ENCODE peak calls at places on chromosomes 4 and X, in seven cellular contexts. One of them, this sample, is unnamed.
A peak's percentile ranks its signal among the peaks of the same experiment; 100 is the strongest.

GRCh38 chr4:102429553-102429952 is 71.6 kb upstream of the NFKB1 start:
- DNase-seq in CD4-positive, alpha-beta memory T cell: no peak
- DNase-seq in transverse colon: no peak
- DNase-seq in upper lobe of left lung: no peak
- DNase-seq in effector memory CD4-positive, alpha-beta T cell: no peak
- DNase-seq in tibial nerve: no peak
- DNase-seq in GM12878: no peak
- DNase-seq in this sample: no peak

GRCh38 chr4:169251291-169252235 is 19.2 kb downstream of the SH3RF1 start:
- DNase-seq in effector memory CD4-positive, alpha-beta T cell: no peak
- DNase-seq in tibial nerve: no peak
- DNase-seq in CD4-positive, alpha-beta memory T cell: no peak
- DNase-seq in upper lobe of left lung: no peak
- DNase-seq in transverse colon: peak; percentile 51
- DNase-seq in GM12878: no peak
- DNase-seq in this sample: no peak

GRCh38 chr4:80740375-80740774 is 290.1 kb upstream of the BMP3 start:
- DNase-seq in CD4-positive, alpha-beta memory T cell: no peak
- DNase-seq in GM12878: no peak
- DNase-seq in effector memory CD4-positive, alpha-beta T cell: no peak
- DNase-seq in upper lobe of left lung: no peak
- DNase-seq in transverse colon: no peak
- DNase-seq in tibial nerve: no peak
- DNase-seq in this sample: no peak

GRCh38 chrX:39614680-39614998 is 483.1 kb downstream of the BCOR start:
- DNase-seq in upper lobe of left lung: no peak
- DNase-seq in CD4-positive, alpha-beta memory T cell: no peak
- DNase-seq in GM12878: no peak
- DNase-seq in effector memory CD4-positive, alpha-beta T cell: no peak
- DNase-seq in tibial nerve: no peak
- DNase-seq in transverse colon: no peak
- DNase-seq in this sample: no peak

GRCh38 chr4:78519962-78520361 is 31.6 kb upstream of the ANXA3 start:
- DNase-seq in GM12878: no peak
- DNase-seq in CD4-positive, alpha-beta memory T cell: no peak
- DNase-seq in transverse colon: no peak
- DNase-seq in effector memory CD4-positive, alpha-beta T cell: no peak
- DNase-seq in upper lobe of left lung: no peak
- DNase-seq in tibial nerve: no peak
- DNase-seq in this sample: no peak

GRCh38 chrX:15418041-15418706 is 34.0 kb upstream of the VEGFD start:
- DNase-seq in upper lobe of left lung: no peak
- DNase-seq in CD4-positive, alpha-beta memory T cell: no peak
- DNase-seq in GM12878: no peak
- DNase-seq in tibial nerve: no peak
- DNase-seq in effector memory CD4-positive, alpha-beta T cell: no peak
- DNase-seq in transverse colon: no peak
- DNase-seq in this sample: peak; percentile 30

GRCh38 chr4:75834095-75834771 is 68.0 kb downstream of the PPEF2 start:
- DNase-seq in tibial nerve: no peak
- DNase-seq in CD4-positive, alpha-beta memory T cell: no peak
- DNase-seq in GM12878: no peak
- DNase-seq in transverse colon: no peak
- DNase-seq in upper lobe of left lung: no peak
- DNase-seq in effector memory CD4-positive, alpha-beta T cell: no peak
- DNase-seq in this sample: no peak

GRCh38 chrX:80022363-80023031 is 7.9 kb downstream of the TBX22 start:
- DNase-seq in effector memory CD4-positive, alpha-beta T cell: no peak
- DNase-seq in GM12878: no peak
- DNase-seq in CD4-positive, alpha-beta memory T cell: no peak
- DNase-seq in transverse colon: no peak
- DNase-seq in upper lobe of left lung: peak; percentile 20
- DNase-seq in tibial nerve: no peak
- DNase-seq in this sample: peak; percentile 21

GRCh38 chr4:78971326-78971725 is 32.1 kb upstream of the PAQR3 start:
- DNase-seq in GM12878: no peak
- DNase-seq in tibial nerve: peak; percentile 70
- DNase-seq in upper lobe of left lung: no peak
- DNase-seq in transverse colon: no peak
- DNase-seq in CD4-positive, alpha-beta memory T cell: no peak
- DNase-seq in effector memory CD4-positive, alpha-beta T cell: no peak
- DNase-seq in this sample: no peak

GRCh38 chrX:41334866-41335589 is 1.1 kb downstream of the DDX3X start:
- DNase-seq in effector memory CD4-positive, alpha-beta T cell: peak; percentile 64
- DNase-seq in tibial nerve: peak; percentile 39
- DNase-seq in GM12878: no peak
- DNase-seq in CD4-positive, alpha-beta memory T cell: peak; percentile 82
- DNase-seq in transverse colon: peak; percentile 70
- DNase-seq in upper lobe of left lung: no peak
- DNase-seq in this sample: peak; percentile 44

GRCh38 chrX:40085086-40085551 is 12.6 kb downstream of the BCOR start:
- DNase-seq in CD4-positive, alpha-beta memory T cell: no peak
- DNase-seq in effector memory CD4-positive, alpha-beta T cell: no peak
- DNase-seq in upper lobe of left lung: no peak
- DNase-seq in GM12878: no peak
- DNase-seq in transverse colon: no peak
- DNase-seq in tibial nerve: no peak
- DNase-seq in this sample: no peak

GRCh38 chr4:184676093-184676492 is 26.6 kb downstream of the PRIMPOL start:
- DNase-seq in GM12878: no peak
- DNase-seq in transverse colon: no peak
- DNase-seq in effector memory CD4-positive, alpha-beta T cell: no peak
- DNase-seq in CD4-positive, alpha-beta memory T cell: no peak
- DNase-seq in upper lobe of left lung: no peak
- DNase-seq in tibial nerve: no peak
- DNase-seq in this sample: no peak

GRCh38 chr4:117447925-117448324 is 362.5 kb upstream of the TRAM1L1 start:
- DNase-seq in upper lobe of left lung: no peak
- DNase-seq in CD4-positive, alpha-beta memory T cell: no peak
- DNase-seq in transverse colon: no peak
- DNase-seq in tibial nerve: no peak
- DNase-seq in GM12878: no peak
- DNase-seq in effector memory CD4-positive, alpha-beta T cell: no peak
- DNase-seq in this sample: peak; percentile 37

GRCh38 chr4:94924566-94924965 is 166.8 kb downstream of the BMPR1B start:
- DNase-seq in CD4-positive, alpha-beta memory T cell: no peak
- DNase-seq in transverse colon: no peak
- DNase-seq in upper lobe of left lung: no peak
- DNase-seq in tibial nerve: no peak
- DNase-seq in effector memory CD4-positive, alpha-beta T cell: no peak
- DNase-seq in GM12878: no peak
- DNase-seq in this sample: no peak

GRCh38 chr4:94926936-94927335 is 169.2 kb downstream of the BMPR1B start:
- DNase-seq in GM12878: no peak
- DNase-seq in tibial nerve: no peak
- DNase-seq in CD4-positive, alpha-beta memory T cell: no peak
- DNase-seq in transverse colon: no peak
- DNase-seq in upper lobe of left lung: no peak
- DNase-seq in effector memory CD4-positive, alpha-beta T cell: no peak
- DNase-seq in this sample: no peak

GRCh38 chr4:94925764-94926347 is 168.1 kb downstream of the BMPR1B start:
- DNase-seq in tibial nerve: no peak
- DNase-seq in transverse colon: no peak
- DNase-seq in CD4-positive, alpha-beta memory T cell: no peak
- DNase-seq in effector memory CD4-positive, alpha-beta T cell: no peak
- DNase-seq in GM12878: no peak
- DNase-seq in upper lobe of left lung: no peak
- DNase-seq in this sample: no peak

GRCh38 chr4:94929696-94930095 is 171.9 kb downstream of the BMPR1B start:
- DNase-seq in upper lobe of left lung: no peak
- DNase-seq in tibial nerve: no peak
- DNase-seq in transverse colon: no peak
- DNase-seq in CD4-positive, alpha-beta memory T cell: no peak
- DNase-seq in effector memory CD4-positive, alpha-beta T cell: no peak
- DNase-seq in GM12878: no peak
- DNase-seq in this sample: no peak

GRCh38 chr4:94927696-94928095 is 169.9 kb downstream of the BMPR1B start:
- DNase-seq in CD4-positive, alpha-beta memory T cell: no peak
- DNase-seq in upper lobe of left lung: no peak
- DNase-seq in tibial nerve: no peak
- DNase-seq in transverse colon: no peak
- DNase-seq in effector memory CD4-positive, alpha-beta T cell: no peak
- DNase-seq in GM12878: no peak
- DNase-seq in this sample: no peak
- H3K4me3 ChIP-seq in CD4-positive, alpha-beta memory T cell: no peak overlapping the region
- H3K4me3 ChIP-seq in upper lobe of left lung: no peak overlapping the region
- H3K4me3 ChIP-seq in tibial nerve: no peak overlapping the region
- H3K4me3 ChIP-seq in transverse colon: no peak overlapping the region
- H3K4me3 ChIP-seq in effector memory CD4-positive, alpha-beta T cell: no peak overlapping the region
- H3K4me3 ChIP-seq in GM12878: no peak overlapping the region
- H3K4me3 ChIP-seq in this sample: no peak overlapping the region

GRCh38 chr4:4308800-4309441 is 18.9 kb downstream of the ZBTB49 start:
- DNase-seq in transverse colon: no peak
- DNase-seq in effector memory CD4-positive, alpha-beta T cell: no peak
- DNase-seq in CD4-positive, alpha-beta memory T cell: no peak
- DNase-seq in GM12878: no peak
- DNase-seq in upper lobe of left lung: no peak
- DNase-seq in tibial nerve: no peak
- DNase-seq in this sample: no peak
- H3K36me3 ChIP-seq in transverse colon: peaks cover 7% of the 10 kb centered on the region
- H3K36me3 ChIP-seq in effector memory CD4-positive, alpha-beta T cell: peaks cover 21% of the 10 kb centered on the region
- H3K36me3 ChIP-seq in CD4-positive, alpha-beta memory T cell: peaks cover 15% of the 10 kb centered on the region
- H3K36me3 ChIP-seq in GM12878: no peaks in the 10 kb centered on the region
- H3K36me3 ChIP-seq in upper lobe of left lung: peaks cover 43% of the 10 kb centered on the region
- H3K36me3 ChIP-seq in tibial nerve: peaks cover 12% of the 10 kb centered on the region
- H3K36me3 ChIP-seq in this sample: no peaks in the 10 kb centered on the region

DNA sequence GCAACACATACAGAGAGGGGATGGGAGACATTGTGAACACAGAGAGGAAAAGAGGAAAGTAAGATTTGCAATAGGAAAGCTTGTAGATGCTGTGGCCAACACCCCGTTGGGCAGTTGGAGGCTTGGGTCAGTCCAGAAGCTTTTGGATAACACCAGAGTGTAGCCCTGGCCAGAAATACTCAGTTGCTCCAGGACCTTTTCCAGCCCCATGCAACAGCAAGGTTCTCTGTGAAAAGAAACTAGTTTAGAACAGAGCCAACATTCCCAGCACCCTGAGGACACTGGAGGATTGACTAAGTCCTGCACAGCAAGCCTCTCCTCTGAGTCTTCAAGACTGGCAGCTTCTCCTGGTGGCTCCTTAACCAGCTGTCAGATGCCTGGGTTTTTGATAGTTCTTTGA is 27.9 kb upstream of the NAF1 start:
- DNase-seq in GM12878: no peak
- DNase-seq in transverse colon: no peak
- DNase-seq in CD4-positive, alpha-beta memory T cell: no peak
- DNase-seq in tibial nerve: no peak
- DNase-seq in upper lobe of left lung: no peak
- DNase-seq in effector memory CD4-positive, alpha-beta T cell: no peak
- DNase-seq in this sample: no peak
- H3K4me3 ChIP-seq in GM12878: no peak overlapping the region
- H3K4me3 ChIP-seq in transverse colon: no peak overlapping the region
- H3K4me3 ChIP-seq in CD4-positive, alpha-beta memory T cell: no peak overlapping the region
- H3K4me3 ChIP-seq in tibial nerve: no peak overlapping the region
- H3K4me3 ChIP-seq in upper lobe of left lung: no peak overlapping the region
- H3K4me3 ChIP-seq in effector memory CD4-positive, alpha-beta T cell: no peak overlapping the region
- H3K4me3 ChIP-seq in this sample: no peak overlapping the region

DNA sequence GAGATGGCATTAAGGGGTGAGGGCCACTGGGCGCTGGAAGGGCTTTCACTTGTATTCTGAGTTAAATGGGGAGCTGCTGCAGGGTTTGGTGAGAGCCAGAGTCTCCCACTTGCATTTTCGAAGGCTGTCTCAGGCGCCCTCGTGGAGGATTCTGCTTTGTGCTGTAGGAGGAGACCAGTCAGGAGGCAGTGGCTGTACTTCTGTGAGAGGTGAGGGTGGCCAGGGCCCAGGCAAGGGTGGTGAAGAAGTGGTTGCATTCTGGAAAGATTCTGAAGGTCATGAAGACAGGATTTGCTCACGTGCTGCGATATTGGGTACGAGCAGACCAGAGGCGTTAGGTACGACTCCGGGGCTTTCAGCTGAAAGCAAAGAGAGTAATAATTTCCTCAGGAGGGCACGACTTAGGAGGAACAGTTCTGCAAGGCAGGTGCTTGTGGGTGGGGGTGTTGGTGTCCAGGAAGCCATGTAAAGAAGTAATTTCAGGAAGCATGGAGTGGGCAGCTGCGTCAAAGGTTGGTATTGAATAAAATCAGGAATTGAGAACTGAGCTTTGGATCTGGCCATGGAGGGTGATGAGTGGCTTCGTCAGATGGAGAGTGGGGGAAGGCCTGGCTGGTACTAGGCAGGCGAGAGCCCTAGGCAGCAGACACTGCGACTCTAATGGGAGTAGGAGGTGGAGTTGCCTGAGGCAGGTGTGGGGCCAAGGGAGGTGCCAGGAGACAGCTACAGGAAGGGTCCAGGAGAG is 18.2 kb downstream of the PIGG start:
- DNase-seq in GM12878: no peak
- DNase-seq in tibial nerve: no peak
- DNase-seq in CD4-positive, alpha-beta memory T cell: no peak
- DNase-seq in effector memory CD4-positive, alpha-beta T cell: no peak
- DNase-seq in transverse colon: no peak
- DNase-seq in upper lobe of left lung: no peak
- DNase-seq in this sample: no peak
- H3K36me3 ChIP-seq in GM12878: peaks cover 15% of the 10 kb centered on the region
- H3K36me3 ChIP-seq in tibial nerve: peaks cover 8% of the 10 kb centered on the region
- H3K36me3 ChIP-seq in CD4-positive, alpha-beta memory T cell: peaks cover 48% of the 10 kb centered on the region
- H3K36me3 ChIP-seq in effector memory CD4-positive, alpha-beta T cell: peaks cover 57% of the 10 kb centered on the region
- H3K36me3 ChIP-seq in transverse colon: peaks cover 45% of the 10 kb centered on the region
- H3K36me3 ChIP-seq in upper lobe of left lung: peaks cover 85% of the 10 kb centered on the region
- H3K36me3 ChIP-seq in this sample: peaks cover 52% of the 10 kb centered on the region

GRCh38 chr4:158644341-158644740 is 27.3 kb downstream of the C4orf46 start:
- DNase-seq in GM12878: no peak
- DNase-seq in tibial nerve: no peak
- DNase-seq in effector memory CD4-positive, alpha-beta T cell: no peak
- DNase-seq in upper lobe of left lung: no peak
- DNase-seq in CD4-positive, alpha-beta memory T cell: no peak
- DNase-seq in transverse colon: no peak
- DNase-seq in this sample: no peak
- H3K4me3 ChIP-seq in GM12878: no peak overlapping the region
- H3K4me3 ChIP-seq in tibial nerve: no peak overlapping the region
- H3K4me3 ChIP-seq in effector memory CD4-positive, alpha-beta T cell: no peak overlapping the region
- H3K4me3 ChIP-seq in upper lobe of left lung: no peak overlapping the region
- H3K4me3 ChIP-seq in CD4-positive, alpha-beta memory T cell: no peak overlapping the region
- H3K4me3 ChIP-seq in transverse colon: no peak overlapping the region
- H3K4me3 ChIP-seq in this sample: no peak overlapping the region

DNA sequence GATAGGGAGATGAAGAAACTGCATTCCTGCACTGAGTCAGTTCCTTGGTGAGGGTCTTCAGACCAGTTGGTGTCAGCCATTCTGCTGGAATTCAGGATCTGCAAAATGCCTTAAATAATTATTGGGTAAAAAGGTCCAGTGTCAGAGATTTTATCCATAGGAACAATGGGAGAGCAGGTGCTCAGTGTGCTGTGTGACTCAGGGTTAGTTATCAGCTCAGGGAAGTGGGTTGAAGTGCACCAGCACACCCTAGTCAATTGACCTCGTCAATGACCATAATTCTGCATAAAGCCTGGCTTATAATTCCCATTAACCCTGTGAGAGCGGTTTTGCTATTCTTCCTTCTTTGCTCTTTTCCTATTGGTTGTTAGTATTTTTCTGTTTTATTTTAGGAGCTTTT is 37.3 kb downstream of the HERC6 start:
- DNase-seq in tibial nerve: no peak
- DNase-seq in GM12878: no peak
- DNase-seq in upper lobe of left lung: no peak
- DNase-seq in CD4-positive, alpha-beta memory T cell: no peak
- DNase-seq in effector memory CD4-positive, alpha-beta T cell: no peak
- DNase-seq in transverse colon: peak; percentile 10
- DNase-seq in this sample: no peak
- H3K36me3 ChIP-seq in tibial nerve: no peaks in the 10 kb centered on the region
- H3K36me3 ChIP-seq in GM12878: no peaks in the 10 kb centered on the region
- H3K36me3 ChIP-seq in upper lobe of left lung: peaks cover 31% of the 10 kb centered on the region
- H3K36me3 ChIP-seq in CD4-positive, alpha-beta memory T cell: peaks cover 16% of the 10 kb centered on the region
- H3K36me3 ChIP-seq in effector memory CD4-positive, alpha-beta T cell: peaks cover 24% of the 10 kb centered on the region
- H3K36me3 ChIP-seq in transverse colon: no peaks in the 10 kb centered on the region
- H3K36me3 ChIP-seq in this sample: no peaks in the 10 kb centered on the region

This sample was measured in BE2C.